ENCODE peak calls at places on chromosome 7, in nine cellular contexts. V is ovary; W is activated CD8-positive, alpha-beta memory T cell treated with anti-CD3 and anti-CD28 coated beads for 48 hours; Y is psoas muscle; C is AG08396; M is activated T-cell treated with anti-CD3 and anti-CD28 coated beads, Interleukin-2, amount 50 U/mL, for 72 hours; G is AG09309; I is coronary artery; T is HT1080. S is an unnamed sample.

GRCh38 chr7:81327468-81327867 is 408.6 kb upstream of the SEMA3C start:
- DNase-seq in C (no peak), I (no peak), Y (no peak), V (no peak), T (peak; percentile 36), M (no peak), G (no peak), W (no peak), S (no peak)

GRCh38 chr7:138752568-138753518 is 45.0 kb upstream of the TMEM213 start:
- DNase-seq in T (peak; percentile 99), W (peak; percentile 55), I (no peak), G (no peak), C (no peak), V (no peak), M (peak; percentile 91), Y (peak; percentile 61), S (peak; percentile 49)

GRCh38 chr7:139548302-139549028 is 25.0 kb downstream of the CLEC2L start:
- DNase-seq in M (no peak), I (no peak), T (no peak), G (no peak), Y (no peak), W (no peak), C (no peak), V (no peak), S (no peak)

GRCh38 chr7:95509199-95509598 is 23.5 kb downstream of the ASB4 start:
- DNase-seq in I (no peak), V (no peak), W (no peak), C (peak; percentile 13), M (no peak), Y (no peak), T (peak; percentile 65), G (no peak), S (no peak)

GRCh38 chr7:5637415-5637814 is 144.0 kb downstream of the RNF216 start:
- DNase-seq in Y (no peak), G (no peak), M (no peak), C (no peak), W (no peak), I (no peak), V (no peak), T (no peak), S (no peak)

GRCh38 chr7:133912916-133913697 is 214.0 kb upstream of the LRGUK start:
- DNase-seq in Y (no peak), M (no peak), V (no peak), W (no peak), T (peak; percentile 87), G (no peak), C (peak; percentile 11), I (no peak), S (no peak)

GRCh38 chr7:138898255-138898654 is 82.9 kb downstream of the KIAA1549 start:
- DNase-seq in T (peak; percentile 42), G (no peak), C (no peak), V (no peak), M (no peak), I (no peak), Y (no peak), W (no peak), S (no peak)

GRCh38 chr7:26439502-26440252 is 148.0 kb downstream of the SNX10 start:
- DNase-seq in G (no peak), M (no peak), I (no peak), C (no peak), T (no peak), Y (no peak), W (no peak), V (no peak), S (no peak)

GRCh38 chr7:140977351-140978140 is 37.2 kb downstream of the MRPS33 start:
- DNase-seq in Y (no peak), W (no peak), M (no peak), T (no peak), I (no peak), V (no peak), C (no peak), G (no peak), S (no peak)

GRCh38 chr7:1936531-1937251 is 266.6 kb downstream of the ELFN1 start:
- DNase-seq in C (no peak), M (no peak), I (no peak), V (no peak), Y (peak; percentile 42), G (no peak), T (no peak), W (no peak), S (peak; percentile 8)

GRCh38 chr7:1758417-1758858 is 88.4 kb downstream of the ELFN1 start:
- DNase-seq in W (no peak), G (no peak), T (peak; percentile 32), M (peak; percentile 21), I (no peak), V (no peak), Y (peak; percentile 76), C (peak; percentile 43), S (peak; percentile 47)

GRCh38 chr7:98483964-98484545 is 83.2 kb upstream of the BAIAP2L1 start:
- DNase-seq in M (no peak), V (no peak), Y (no peak), G (no peak), T (no peak), C (no peak), I (no peak), W (no peak), S (no peak)

GRCh38 chr7:132817844-132818427 is 241.7 kb upstream of the PLXNA4 start:
- DNase-seq in I (no peak), V (no peak), T (no peak), M (no peak), Y (no peak), W (no peak), G (no peak), C (peak; percentile 36), S (no peak)

GRCh38 chr7:27640914-27641570 is 21.6 kb downstream of the HIBADH start:
- DNase-seq in M (no peak), Y (no peak), G (peak; percentile 20), V (no peak), C (peak; percentile 17), I (no peak), T (peak; percentile 93), W (no peak), S (peak; percentile 42)

GRCh38 chr7:87219545-87220025 is at the start of gene TMEM243:
- DNase-seq in I (no peak), V (peak; percentile 77), G (no peak), Y (peak; percentile 86), T (peak; percentile 71), M (peak; percentile 84), W (peak; percentile 64), C (peak; percentile 81), S (peak; percentile 87)

GRCh38 chr7:66921396-66921917 is 432 bp downstream of the TMEM248 start:
- DNase-seq in C (peak; percentile 81), I (peak; percentile 75), T (no peak), Y (peak; percentile 61), W (no peak), G (no peak), M (peak; percentile 12), V (peak; percentile 56), S (peak; percentile 58)

GRCh38 chr7:93442478-93443224 is 131.9 kb downstream of the CALCR start:
- DNase-seq in C (peak; percentile 39), G (no peak), Y (no peak), W (no peak), M (peak; percentile 41), T (peak; percentile 46), I (no peak), V (no peak), S (no peak)

GRCh38 chr7:158881731-158882130 is 25.4 kb downstream of the DYNC2I1 start:
- DNase-seq in T (no peak), I (no peak), M (no peak), C (no peak), Y (no peak), V (no peak), W (no peak), G (no peak), S (no peak)

GRCh38 chr7:114533151-114533550 is 118.5 kb downstream of the FOXP2 start:
- DNase-seq in W (no peak), M (no peak), C (no peak), I (no peak), V (no peak), T (no peak), G (no peak), Y (no peak), S (no peak)

GRCh38 chr7:101950450-101951119 is 133.2 kb downstream of the CUX1 start:
- DNase-seq in W (no peak), Y (no peak), I (no peak), G (no peak), V (no peak), T (peak; percentile 39), M (no peak), C (peak; percentile 57), S (no peak)

GRCh38 chr7:46542076-46542475 is 621.0 kb upstream of the IGFBP3 start:
- DNase-seq in V (no peak), M (no peak), Y (no peak), C (no peak), T (no peak), G (no peak), W (no peak), I (no peak), S (no peak)

GRCh38 chr7:49398236-49398635 is 375.2 kb upstream of the VWC2 start:
- DNase-seq in G (no peak), M (no peak), T (no peak), C (no peak), V (no peak), I (no peak), W (no peak), Y (peak; percentile 49), S (no peak)

GRCh38 chr7:156836443-156836842 is 56.5 kb downstream of the LMBR1 start:
- DNase-seq in C (peak; percentile 10), I (no peak), Y (no peak), M (no peak), G (no peak), T (no peak), V (no peak), W (no peak), S (no peak)

GRCh38 chr7:105589221-105590077 is 8.2 kb upstream of the EFCAB10 start:
- DNase-seq in I (peak; percentile 31), G (peak; percentile 54), Y (peak; percentile 62), W (peak; percentile 13), M (peak; percentile 62), T (peak; percentile 80), V (peak; percentile 40), C (peak; percentile 87), S (peak; percentile 44)

GRCh38 chr7:85074992-85075391 is 111.9 kb downstream of the SEMA3D start:
- DNase-seq in C (no peak), M (no peak), Y (no peak), G (no peak), I (no peak), T (no peak), V (no peak), W (no peak), S (no peak)

GRCh38 chr7:1558841-1559625 is 3.0 kb upstream of the TMEM184A start:
- DNase-seq in C (peak; percentile 8), M (no peak), Y (peak; percentile 50), V (no peak), T (no peak), W (no peak), I (no peak), G (no peak), S (no peak)

GRCh38 chr7:36153571-36154097 is 580 bp downstream of the EEPD1 start:
- DNase-seq in I (peak; percentile 79), V (peak; percentile 46), T (no peak), M (peak; percentile 44), G (no peak), W (no peak), Y (no peak), C (peak; percentile 8), S (peak; percentile 61)

GRCh38 chr7:74525140-74525539 is 71.4 kb downstream of the GTF2IRD1 start:
- DNase-seq in C (no peak), V (no peak), I (no peak), G (no peak), M (no peak), T (no peak), Y (no peak), W (no peak), S (no peak)

GRCh38 chr7:50304911-50305621 is 550 bp downstream of the IKZF1 start:
- DNase-seq in I (no peak), V (no peak), Y (no peak), W (no peak), M (peak; percentile 59), T (no peak), C (no peak), G (no peak), S (no peak)

GRCh38 chr7:149321978-149322541 is 60.1 kb downstream of the ZNF783 start:
- DNase-seq in T (peak; percentile 24), M (no peak), Y (no peak), V (no peak), W (no peak), I (no peak), G (no peak), C (no peak), S (no peak)

GRCh38 chr7:150997075-150997511 is 6.3 kb downstream of the NOS3 start:
- DNase-seq in W (no peak), I (no peak), T (no peak), M (no peak), V (no peak), Y (no peak), G (no peak), C (no peak), S (no peak)

S was measured in left cardiac atrium.